ENCODE peak calls at places on chromosomes 12 and 14, in seven cellular contexts. One of them, this sample, is unnamed. For H3K36me3, the result is how much of the 10 kb centered on the place peaks cover.

GRCh38 chr14:68473794-68474193 is 319.1 kb downstream of the ZFP36L1 start:
- DNase-seq in heart left ventricle: no peak
- DNase-seq in left ventricle myocardium inferior: no peak
- DNase-seq in HAP-1: no peak
- DNase-seq in ovary: no peak
- DNase-seq in fibroblast of lung: peak
- DNase-seq in CD8-positive, alpha-beta T cell: no peak
- DNase-seq in this sample: no peak

GRCh38 chr12:57085999-57086950 is 2.6 kb upstream of the NAB2 start:
- DNase-seq in left ventricle myocardium inferior: peak
- DNase-seq in heart left ventricle: peak
- DNase-seq in fibroblast of lung: peak
- DNase-seq in CD8-positive, alpha-beta T cell: peak
- DNase-seq in ovary: peak
- DNase-seq in HAP-1: peak
- DNase-seq in this sample: peak

GRCh38 chr12:117294206-117294605 is 67.2 kb downstream of the NOS1 start:
- DNase-seq in CD8-positive, alpha-beta T cell: no peak
- DNase-seq in left ventricle myocardium inferior: no peak
- DNase-seq in ovary: no peak
- DNase-seq in HAP-1: no peak
- DNase-seq in fibroblast of lung: no peak
- DNase-seq in heart left ventricle: no peak
- DNase-seq in this sample: no peak

GRCh38 chr14:62710811-62711210 is 334.4 kb downstream of the KCNH5 start:
- DNase-seq in CD8-positive, alpha-beta T cell: no peak
- DNase-seq in ovary: no peak
- DNase-seq in heart left ventricle: no peak
- DNase-seq in HAP-1: no peak
- DNase-seq in left ventricle myocardium inferior: no peak
- DNase-seq in fibroblast of lung: no peak
- DNase-seq in this sample: no peak

GRCh38 chr14:100582496-100583165 is 4.6 kb downstream of the BEGAIN start:
- DNase-seq in left ventricle myocardium inferior: peak
- DNase-seq in ovary: no peak
- DNase-seq in CD8-positive, alpha-beta T cell: no peak
- DNase-seq in heart left ventricle: no peak
- DNase-seq in HAP-1: no peak
- DNase-seq in fibroblast of lung: no peak
- DNase-seq in this sample: no peak

GRCh38 chr12:111024205-111024794 is 103.9 kb upstream of the MYL2 start:
- DNase-seq in fibroblast of lung: peak
- DNase-seq in HAP-1: peak
- DNase-seq in heart left ventricle: peak
- DNase-seq in CD8-positive, alpha-beta T cell: peak
- DNase-seq in left ventricle myocardium inferior: peak
- DNase-seq in ovary: no peak
- DNase-seq in this sample: no peak

GRCh38 chr14:92322516-92322915 is 449 bp upstream of the SLC24A4 start:
- DNase-seq in HAP-1: no peak
- DNase-seq in left ventricle myocardium inferior: no peak
- DNase-seq in ovary: no peak
- DNase-seq in heart left ventricle: no peak
- DNase-seq in CD8-positive, alpha-beta T cell: no peak
- DNase-seq in fibroblast of lung: no peak
- DNase-seq in this sample: no peak

GRCh38 chr12:77130193-77130592 is 64.8 kb upstream of the E2F7 start:
- DNase-seq in left ventricle myocardium inferior: no peak
- DNase-seq in HAP-1: no peak
- DNase-seq in fibroblast of lung: no peak
- DNase-seq in CD8-positive, alpha-beta T cell: no peak
- DNase-seq in heart left ventricle: no peak
- DNase-seq in ovary: no peak
- DNase-seq in this sample: no peak

GRCh38 chr12:13038491-13039161 is 5.6 kb upstream of the FAM234B start:
- DNase-seq in left ventricle myocardium inferior: no peak
- DNase-seq in ovary: no peak
- DNase-seq in fibroblast of lung: peak
- DNase-seq in heart left ventricle: no peak
- DNase-seq in CD8-positive, alpha-beta T cell: no peak
- DNase-seq in HAP-1: no peak
- DNase-seq in this sample: no peak

GRCh38 chr12:6771509-6772330 is 600 bp upstream of the LAG3 start:
- DNase-seq in fibroblast of lung: no peak
- DNase-seq in CD8-positive, alpha-beta T cell: no peak
- DNase-seq in HAP-1: no peak
- DNase-seq in left ventricle myocardium inferior: no peak
- DNase-seq in ovary: no peak
- DNase-seq in heart left ventricle: no peak
- DNase-seq in this sample: no peak

GRCh38 chr14:90444077-90444696 is 47.4 kb downstream of the CALM1 start:
- DNase-seq in CD8-positive, alpha-beta T cell: no peak
- DNase-seq in ovary: no peak
- DNase-seq in HAP-1: no peak
- DNase-seq in heart left ventricle: no peak
- DNase-seq in left ventricle myocardium inferior: no peak
- DNase-seq in fibroblast of lung: no peak
- DNase-seq in this sample: no peak

GRCh38 chr14:93543766-93544165 is 113.0 kb downstream of the UNC79 start:
- DNase-seq in heart left ventricle: no peak
- DNase-seq in HAP-1: no peak
- DNase-seq in ovary: no peak
- DNase-seq in left ventricle myocardium inferior: no peak
- DNase-seq in CD8-positive, alpha-beta T cell: no peak
- DNase-seq in fibroblast of lung: peak
- DNase-seq in this sample: no peak

GRCh38 chr14:54676822-54677708 is 110.1 kb downstream of the SAMD4A start:
- DNase-seq in CD8-positive, alpha-beta T cell: no peak
- DNase-seq in HAP-1: peak
- DNase-seq in ovary: peak
- DNase-seq in left ventricle myocardium inferior: no peak
- DNase-seq in fibroblast of lung: peak
- DNase-seq in heart left ventricle: no peak
- DNase-seq in this sample: no peak

GRCh38 chr14:53740570-53740969 is 216.1 kb downstream of the BMP4 start:
- DNase-seq in left ventricle myocardium inferior: no peak
- DNase-seq in fibroblast of lung: no peak
- DNase-seq in HAP-1: no peak
- DNase-seq in ovary: no peak
- DNase-seq in heart left ventricle: no peak
- DNase-seq in CD8-positive, alpha-beta T cell: no peak
- DNase-seq in this sample: no peak

GRCh38 chr12:105425263-105426174 is 95.0 kb downstream of the C12orf75 start:
- DNase-seq in left ventricle myocardium inferior: no peak
- DNase-seq in heart left ventricle: no peak
- DNase-seq in ovary: no peak
- DNase-seq in fibroblast of lung: no peak
- DNase-seq in HAP-1: no peak
- DNase-seq in CD8-positive, alpha-beta T cell: no peak
- DNase-seq in this sample: no peak

GRCh38 chr12:68899251-68899771 is 33.7 kb downstream of the CPM start:
- DNase-seq in CD8-positive, alpha-beta T cell: no peak
- DNase-seq in HAP-1: no peak
- DNase-seq in heart left ventricle: no peak
- DNase-seq in ovary: peak
- DNase-seq in fibroblast of lung: peak
- DNase-seq in left ventricle myocardium inferior: no peak
- DNase-seq in this sample: peak

GRCh38 chr12:32768518-32768917 is 12.8 kb upstream of the YARS2 start:
- DNase-seq in HAP-1: no peak
- DNase-seq in ovary: no peak
- DNase-seq in CD8-positive, alpha-beta T cell: no peak
- DNase-seq in left ventricle myocardium inferior: no peak
- DNase-seq in heart left ventricle: no peak
- DNase-seq in fibroblast of lung: no peak
- DNase-seq in this sample: no peak

GRCh38 chr12:124485371-124485770 is 82.0 kb downstream of the NCOR2 start:
- DNase-seq in ovary: no peak
- DNase-seq in fibroblast of lung: no peak
- DNase-seq in left ventricle myocardium inferior: no peak
- DNase-seq in heart left ventricle: no peak
- DNase-seq in CD8-positive, alpha-beta T cell: no peak
- DNase-seq in HAP-1: no peak
- DNase-seq in this sample: no peak

GRCh38 chr14:30179381-30180130 is 251.9 kb upstream of the PRKD1 start:
- DNase-seq in fibroblast of lung: no peak
- DNase-seq in heart left ventricle: no peak
- DNase-seq in left ventricle myocardium inferior: no peak
- DNase-seq in CD8-positive, alpha-beta T cell: no peak
- DNase-seq in ovary: no peak
- DNase-seq in HAP-1: no peak
- DNase-seq in this sample: no peak

GRCh38 chr14:25034803-25035681 is 14.9 kb downstream of the STXBP6 start:
- DNase-seq in heart left ventricle: no peak
- DNase-seq in left ventricle myocardium inferior: no peak
- DNase-seq in CD8-positive, alpha-beta T cell: no peak
- DNase-seq in ovary: no peak
- DNase-seq in fibroblast of lung: no peak
- DNase-seq in HAP-1: no peak
- DNase-seq in this sample: no peak

GRCh38 chr14:88667555-88668273 is 104.9 kb downstream of the ZC3H14 start:
- DNase-seq in left ventricle myocardium inferior: no peak
- DNase-seq in CD8-positive, alpha-beta T cell: peak
- DNase-seq in ovary: peak
- DNase-seq in fibroblast of lung: peak
- DNase-seq in heart left ventricle: no peak
- DNase-seq in HAP-1: peak
- DNase-seq in this sample: peak

GRCh38 chr12:103495783-103496456 is at the start of gene C12orf42:
- DNase-seq in HAP-1: peak
- DNase-seq in CD8-positive, alpha-beta T cell: peak
- DNase-seq in heart left ventricle: no peak
- DNase-seq in fibroblast of lung: peak
- DNase-seq in left ventricle myocardium inferior: no peak
- DNase-seq in ovary: no peak
- DNase-seq in this sample: no peak

GRCh38 chr12:6285063-6285477 is 25.4 kb upstream of the PLEKHG6 start:
- DNase-seq in heart left ventricle: no peak
- DNase-seq in CD8-positive, alpha-beta T cell: peak
- DNase-seq in HAP-1: peak
- DNase-seq in left ventricle myocardium inferior: no peak
- DNase-seq in ovary: peak
- DNase-seq in fibroblast of lung: peak
- DNase-seq in this sample: no peak

GRCh38 chr14:24607635-24608492 is 1.6 kb downstream of the GZMH start:
- DNase-seq in ovary: no peak
- DNase-seq in HAP-1: no peak
- DNase-seq in fibroblast of lung: no peak
- DNase-seq in heart left ventricle: no peak
- DNase-seq in left ventricle myocardium inferior: no peak
- DNase-seq in CD8-positive, alpha-beta T cell: no peak
- DNase-seq in this sample: no peak

GRCh38 chr14:49050836-49051235 is 535.3 kb downstream of the RPS29 start:
- DNase-seq in HAP-1: no peak
- DNase-seq in left ventricle myocardium inferior: no peak
- DNase-seq in ovary: no peak
- DNase-seq in heart left ventricle: no peak
- DNase-seq in CD8-positive, alpha-beta T cell: no peak
- DNase-seq in fibroblast of lung: no peak
- DNase-seq in this sample: no peak

GRCh38 chr12:121403721-121404120 is 3.8 kb downstream of the RNF34 start:
- DNase-seq in heart left ventricle: no peak
- DNase-seq in ovary: no peak
- DNase-seq in left ventricle myocardium inferior: no peak
- DNase-seq in CD8-positive, alpha-beta T cell: no peak
- DNase-seq in fibroblast of lung: no peak
- DNase-seq in HAP-1: no peak
- DNase-seq in this sample: no peak
- H3K36me3 ChIP-seq in heart left ventricle: under half
- H3K36me3 ChIP-seq in ovary: under half
- H3K36me3 ChIP-seq in left ventricle myocardium inferior: under half
- H3K36me3 ChIP-seq in CD8-positive, alpha-beta T cell: under half
- H3K36me3 ChIP-seq in fibroblast of lung: under half
- H3K36me3 ChIP-seq in HAP-1: under half
- H3K36me3 ChIP-seq in this sample: under half

GRCh38 chr12:130556486-130557055 is 159.5 kb downstream of the RIMBP2 start:
- DNase-seq in ovary: no peak
- DNase-seq in left ventricle myocardium inferior: no peak
- DNase-seq in CD8-positive, alpha-beta T cell: no peak
- DNase-seq in fibroblast of lung: no peak
- DNase-seq in heart left ventricle: no peak
- DNase-seq in HAP-1: no peak
- DNase-seq in this sample: no peak
- H3K36me3 ChIP-seq in ovary: under half
- H3K36me3 ChIP-seq in left ventricle myocardium inferior: under half
- H3K36me3 ChIP-seq in CD8-positive, alpha-beta T cell: under half
- H3K36me3 ChIP-seq in fibroblast of lung: under half
- H3K36me3 ChIP-seq in heart left ventricle: under half
- H3K36me3 ChIP-seq in HAP-1: under half
- H3K36me3 ChIP-seq in this sample: under half

DNA sequence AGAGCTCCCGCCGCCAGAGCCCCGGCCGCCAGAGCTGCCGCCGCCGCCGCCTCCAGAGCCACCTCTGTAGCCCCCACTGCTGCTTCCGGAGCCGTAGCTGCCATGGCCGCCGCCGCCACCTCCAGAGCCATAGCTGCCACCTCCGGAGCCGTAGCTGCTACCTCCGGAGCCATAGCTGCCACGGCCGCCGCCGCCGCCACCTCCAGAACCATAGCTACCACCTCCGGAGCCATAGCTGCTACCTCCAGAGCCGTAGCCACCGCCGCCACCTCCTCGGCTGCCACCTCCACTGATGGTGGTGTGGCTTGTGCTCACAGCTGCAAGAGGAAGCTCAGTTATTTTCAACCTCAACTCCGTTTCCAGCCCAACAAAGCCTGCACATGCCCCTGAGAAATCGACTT is 4.9 kb downstream of the KRT1 start:
- DNase-seq in fibroblast of lung: no peak
- DNase-seq in CD8-positive, alpha-beta T cell: no peak
- DNase-seq in ovary: no peak
- DNase-seq in left ventricle myocardium inferior: no peak
- DNase-seq in HAP-1: no peak
- DNase-seq in heart left ventricle: no peak
- DNase-seq in this sample: no peak
- H3K36me3 ChIP-seq in fibroblast of lung: under half
- H3K36me3 ChIP-seq in CD8-positive, alpha-beta T cell: under half
- H3K36me3 ChIP-seq in ovary: under half
- H3K36me3 ChIP-seq in left ventricle myocardium inferior: under half
- H3K36me3 ChIP-seq in HAP-1: under half
- H3K36me3 ChIP-seq in heart left ventricle: under half
- H3K36me3 ChIP-seq in this sample: under half

GRCh38 chr12:3020399-3020798 is 56.8 kb upstream of the TSPAN9 start:
- DNase-seq in ovary: no peak
- DNase-seq in CD8-positive, alpha-beta T cell: no peak
- DNase-seq in HAP-1: no peak
- DNase-seq in fibroblast of lung: no peak
- DNase-seq in left ventricle myocardium inferior: no peak
- DNase-seq in heart left ventricle: no peak
- DNase-seq in this sample: no peak
- H3K36me3 ChIP-seq in ovary: under half
- H3K36me3 ChIP-seq in CD8-positive, alpha-beta T cell: under half
- H3K36me3 ChIP-seq in HAP-1: under half
- H3K36me3 ChIP-seq in fibroblast of lung: under half
- H3K36me3 ChIP-seq in left ventricle myocardium inferior: under half
- H3K36me3 ChIP-seq in heart left ventricle: under half
- H3K36me3 ChIP-seq in this sample: under half

DNA sequence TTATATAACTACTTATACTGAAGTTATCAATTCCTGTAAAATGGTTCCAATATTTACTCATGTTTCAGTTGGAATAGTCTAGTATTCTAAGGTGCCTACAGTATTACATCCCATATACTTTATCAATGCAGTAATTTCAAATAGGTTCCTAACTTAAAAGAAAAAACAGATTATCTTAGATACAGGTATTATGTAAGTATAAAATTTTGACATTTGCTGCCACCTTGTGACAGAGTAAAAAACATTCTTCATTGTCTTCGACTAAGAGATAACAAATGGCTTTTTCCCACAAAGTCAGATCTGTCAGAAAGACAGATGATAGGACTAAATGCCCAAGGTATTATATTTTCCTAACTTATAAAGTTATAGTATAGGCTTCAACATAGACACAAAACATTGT is 78.7 kb downstream of the TXNDC16 start:
- DNase-seq in ovary: no peak
- DNase-seq in left ventricle myocardium inferior: no peak
- DNase-seq in CD8-positive, alpha-beta T cell: no peak
- DNase-seq in heart left ventricle: no peak
- DNase-seq in HAP-1: no peak
- DNase-seq in fibroblast of lung: peak
- DNase-seq in this sample: no peak
- H3K36me3 ChIP-seq in ovary: under half
- H3K36me3 ChIP-seq in left ventricle myocardium inferior: under half
- H3K36me3 ChIP-seq in CD8-positive, alpha-beta T cell: under half
- H3K36me3 ChIP-seq in heart left ventricle: under half
- H3K36me3 ChIP-seq in HAP-1: under half
- H3K36me3 ChIP-seq in fibroblast of lung: under half
- H3K36me3 ChIP-seq in this sample: under half

This sample was measured in tibial artery.